ENCODE peak calls at places on chromosomes 4 and X, in six cellular contexts. M, F, P, A, C and S are unnamed samples. For H3K27me3, the result is how much of the 10 kb centered on the place peaks cover.

GRCh38 chr4:137703225-137703624 is 170.9 kb upstream of the PCDH18 start:
- DNase-seq in M (no peak), F (no peak), P (no peak), A (no peak), C (no peak), S (no peak)

GRCh38 chr4:142092941-142093340 is 456.6 kb downstream of the IL15 start:
- DNase-seq in M (no peak), F (no peak), P (no peak), A (no peak), C (no peak), S (no peak)

GRCh38 chrX:118226060-118226428 is 109.4 kb upstream of the KLHL13 start:
- DNase-seq in M (peak), F (peak), P (no peak), A (peak), C (peak), S (peak)

GRCh38 chr4:150119492-150119891 is 41.2 kb downstream of the DCLK2 start:
- DNase-seq in M (no peak), F (peak), P (no peak), A (peak), C (peak), S (no peak)

GRCh38 chr4:104420766-104421165 is 73.9 kb downstream of the CXXC4 start:
- DNase-seq in M (peak), F (peak), P (no peak), A (no peak), C (peak), S (peak)

GRCh38 chr4:33831667-33832066 is 2412.6 kb downstream of the ARAP2 start:
- DNase-seq in M (no peak), F (no peak), P (no peak), A (peak), C (no peak), S (no peak)

GRCh38 chr4:32061916-32062315 is 1341.7 kb downstream of the PCDH7 start:
- DNase-seq in M (no peak), F (no peak), P (no peak), A (no peak), C (no peak), S (no peak)

GRCh38 chr4:157222764-157223145 is 2.2 kb downstream of the GRIA2 start:
- DNase-seq in M (no peak), F (no peak), P (no peak), A (no peak), C (no peak), S (no peak)

DNA sequence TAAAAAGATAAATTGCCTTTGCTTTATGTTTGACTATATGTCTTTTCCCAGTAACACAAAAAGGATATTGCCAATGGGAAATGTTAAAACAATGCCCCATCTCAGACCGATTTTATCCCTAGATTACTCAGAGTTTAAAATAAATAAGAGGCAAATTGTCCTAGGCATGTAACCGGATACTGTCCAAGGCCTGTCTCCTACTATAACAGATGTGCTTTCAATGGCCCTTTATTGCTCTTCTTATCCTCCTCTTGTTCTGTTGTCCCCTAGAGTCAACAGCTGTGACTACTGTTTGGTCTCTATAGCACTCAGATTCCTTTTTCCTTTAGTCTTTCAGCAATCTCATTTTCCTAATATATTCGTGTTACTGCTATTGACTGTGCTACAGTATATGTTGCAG is 66.8 kb upstream of the PLS3 start:
- DNase-seq in M (no peak), F (no peak), P (no peak), A (no peak), C (no peak), S (no peak)
- H3K27me3 ChIP-seq in M (under half), F (under half), P (under half), A (under half), C (under half), S (under half)

DNA sequence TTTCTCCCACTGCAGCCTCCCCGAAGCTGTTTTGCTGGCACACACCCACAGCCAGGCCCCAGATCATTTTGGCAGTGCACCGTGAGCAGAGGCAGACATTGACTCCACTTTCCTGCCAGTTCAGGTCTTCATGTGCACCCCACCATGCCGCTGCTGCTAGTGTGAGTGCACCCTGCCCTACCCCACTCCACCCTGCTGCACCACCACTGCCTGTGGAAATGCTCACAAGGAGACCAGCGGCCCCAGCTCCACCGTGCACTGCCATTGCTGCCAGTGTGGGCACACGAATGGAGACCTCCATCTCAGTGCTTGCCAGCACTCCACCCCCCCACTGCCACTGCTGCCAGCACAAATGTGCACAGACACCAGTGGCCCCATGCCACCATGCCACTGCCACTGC is 277.6 kb upstream of the ZC4H2 start:
- DNase-seq in M (no peak), F (no peak), P (no peak), A (no peak), C (no peak), S (no peak)
- H3K4me3 ChIP-seq in M (no peak), F (no peak), P (no peak), A (no peak), C (no peak), S (no peak)

DNA sequence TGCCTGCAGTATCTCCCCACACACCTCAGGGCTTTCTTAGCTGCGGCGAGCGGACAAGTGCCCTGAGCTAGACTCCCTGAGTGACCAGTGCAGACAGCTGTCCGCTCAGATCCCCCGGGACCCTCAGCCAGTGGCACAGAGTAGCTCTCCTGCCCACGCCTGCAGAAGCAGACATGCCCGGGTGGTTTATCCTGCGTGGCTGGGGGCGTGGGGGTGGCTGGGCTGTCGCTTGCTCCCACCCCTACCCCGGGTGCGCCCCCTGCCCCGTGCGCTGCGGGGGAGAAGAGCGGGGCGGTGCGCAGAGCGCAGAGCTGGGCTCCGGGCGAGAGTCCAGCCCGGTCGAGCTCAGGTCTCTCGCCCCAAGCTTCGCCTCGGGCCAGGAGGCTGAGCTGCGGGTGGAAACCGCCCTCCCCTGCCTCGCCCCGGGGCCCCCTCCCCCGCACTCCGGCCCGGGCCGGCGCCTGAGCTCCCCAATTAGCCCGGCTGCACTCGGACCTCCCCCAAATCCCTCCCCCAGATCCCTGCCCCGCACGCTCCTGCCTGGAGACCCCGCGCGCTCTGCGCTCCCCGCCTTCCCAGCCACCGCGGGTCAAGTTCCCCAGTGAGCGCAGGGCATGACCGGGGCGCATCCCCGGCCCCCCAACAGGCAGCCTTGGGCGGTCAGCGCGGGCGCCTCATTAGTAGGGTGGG is 11.7 kb upstream of the SHOX start:
- DNase-seq in M (no peak), F (no peak), P (no peak), A (no peak), C (no peak), S (peak)
- H3K27me3 ChIP-seq in M (under half), F (half or more), P (under half), A (under half), C (half or more), S (half or more)

GRCh38 chr4:139553751-139554670 is 2.0 kb downstream of the SETD7 start:
- DNase-seq in M (no peak), F (no peak), P (no peak), A (peak), C (no peak), S (no peak)
- H3K4me3 ChIP-seq in M (peak), F (peak), P (no peak), A (peak), C (peak), S (no peak)